ENCODE peak calls at places on chromosome 19, in four cellular contexts. J is amniotic epithelial cell; P is body of pancreas; D is stimulated activated CD4-positive, alpha-beta T cell treated with anti-CD3 and anti-CD28 coated beads, Interleukin-12 subunit alpha, Interleukin-12 subunit beta, amount 100 ng/mL, for 24 hours. H is an unnamed sample.

GRCh38 chr19:30898353-30899103 is 450.7 kb downstream of the TSHZ3 start:
- DNase-seq in D (no peak), J (no peak), P (no peak), H (no peak)

GRCh38 chr19:23799321-23799720 is 40.6 kb upstream of the ZNF681 start:
- DNase-seq in P (peak), D (no peak), J (no peak), H (no peak)

GRCh38 chr19:52007436-52007804 is 591 bp downstream of the ZNF615 start:
- DNase-seq in P (peak), J (no peak), D (no peak), H (no peak)

GRCh38 chr19:20279516-20279915 is 112.5 kb downstream of the ZNF486 start:
- DNase-seq in P (no peak), D (no peak), J (no peak), H (no peak)

GRCh38 chr19:55696301-55697068 is 21.5 kb downstream of the EPN1 start:
- DNase-seq in D (no peak), P (no peak), J (no peak), H (no peak)

GRCh38 chr19:1468274-1469199 is 10.5 kb downstream of the C19orf25 start:
- DNase-seq in P (no peak), D (no peak), J (no peak), H (no peak)

GRCh38 chr19:55406869-55407624 is 541 bp downstream of the UBE2S start:
- DNase-seq in J (peak), D (no peak), P (peak), H (peak)

GRCh38 chr19:5961969-5962945 is 15.7 kb downstream of the RANBP3 start:
- DNase-seq in D (no peak), J (peak), P (peak), H (peak)

GRCh38 chr19:48501446-48501960 is 10.1 kb downstream of the LMTK3 start:
- DNase-seq in P (peak), D (no peak), J (no peak), H (peak)

GRCh38 chr19:48308695-48309586 is 16.4 kb upstream of the EMP3 start:
- DNase-seq in D (no peak), J (peak), P (no peak), H (no peak)

GRCh38 chr19:12052571-12053169 is at the start of gene ZNF878:
- DNase-seq in J (peak), D (peak), P (peak), H (peak)

GRCh38 chr19:55319786-55320185 is 5.4 kb downstream of the TMEM150B start:
- DNase-seq in P (peak), J (peak), D (no peak), H (no peak)

GRCh38 chr19:35755550-35756371 is 1.1 kb downstream of the HSPB6 start:
- DNase-seq in J (peak), P (peak), D (no peak), H (peak)

GRCh38 chr19:44111910-44112463 is 1.2 kb upstream of the ZNF225 start:
- DNase-seq in D (no peak), J (peak), P (peak), H (no peak)

GRCh38 chr19:3479177-3479818 is 1.0 kb downstream of the SMIM24 start:
- DNase-seq in D (no peak), P (no peak), J (no peak), H (peak)

GRCh38 chr19:30425885-30426838 is 54.0 kb downstream of the ZNF536 start:
- DNase-seq in P (no peak), J (no peak), D (no peak), H (no peak)

GRCh38 chr19:13153627-13154240 is 3.5 kb downstream of the IER2 start:
- DNase-seq in P (peak), D (no peak), J (peak), H (peak)

GRCh38 chr19:16889429-16889882 is 657 bp downstream of the F2RL3 start:
- DNase-seq in P (no peak), J (no peak), D (no peak), H (no peak)

GRCh38 chr19:6015841-6016545 is 38.1 kb upstream of the RANBP3 start:
- DNase-seq in P (no peak), J (peak), D (no peak), H (no peak)

GRCh38 chr19:18284710-18285430 is 3.4 kb upstream of the JUND start:
- DNase-seq in P (no peak), J (no peak), D (no peak), H (no peak)

GRCh38 chr19:11887618-11888531 is at the start of gene ZNF69:
- DNase-seq in D (peak), P (peak), J (peak), H (peak)

GRCh38 chr19:21850636-21851255 is 14.8 kb upstream of the ZNF43 start:
- DNase-seq in P (no peak), J (no peak), D (no peak), H (no peak)

GRCh38 chr19:30060872-30061556 is 119.0 kb downstream of the URI1 start:
- DNase-seq in P (no peak), J (no peak), D (no peak), H (no peak)

GRCh38 chr19:46371371-46371901 is 24.5 kb downstream of the PPP5C start:
- DNase-seq in P (no peak), J (no peak), D (no peak), H (no peak)

GRCh38 chr19:4582980-4583842 is 23.7 kb upstream of the SEMA6B start:
- DNase-seq in P (no peak), D (no peak), J (no peak), H (no peak)

GRCh38 chr19:46841458-46842083 is 9.1 kb downstream of the AP2S1 start:
- DNase-seq in D (no peak), P (no peak), J (peak), H (peak)

GRCh38 chr19:51637362-51637978 is 7.3 kb upstream of the SIGLEC5 start:
- DNase-seq in J (peak), D (no peak), P (no peak), H (no peak)

GRCh38 chr19:39200066-39200817 is 3.5 kb downstream of the NCCRP1 start:
- DNase-seq in D (no peak), P (peak), J (no peak), H (no peak)

GRCh38 chr19:33628921-33629825 is 7.4 kb downstream of the CHST8 start:
- DNase-seq in D (no peak), P (no peak), J (no peak), H (no peak)

GRCh38 chr19:7907544-7907943 is 3.9 kb downstream of the MAP2K7 start:
- DNase-seq in D (no peak), P (no peak), J (no peak), H (peak)

GRCh38 chr19:41434450-41434849 is 5.3 kb downstream of the DMAC2 start:
- DNase-seq in P (no peak), J (no peak), D (no peak), H (no peak)

GRCh38 chr19:50331187-50332013 is 2.2 kb upstream of the KCNC3 start:
- DNase-seq in J (no peak), D (no peak), P (no peak), H (no peak)

GRCh38 chr19:2446390-2446789 is 10.4 kb downstream of the LMNB2 start:
- DNase-seq in P (no peak), J (peak), D (no peak), H (no peak)

GRCh38 chr19:17479325-17479791 is 9.0 kb downstream of the SLC27A1 start:
- DNase-seq in J (peak), P (no peak), D (no peak), H (no peak)

GRCh38 chr19:42185281-42185680 is 32.2 kb downstream of the DEDD2 start:
- DNase-seq in J (no peak), P (peak), D (no peak), H (no peak)

GRCh38 chr19:15138427-15138826 is 31.2 kb downstream of the SYDE1 start:
- DNase-seq in J (no peak), D (no peak), P (no peak), H (no peak)

GRCh38 chr19:55336101-55336500 is 3.6 kb upstream of the KMT5C start:
- DNase-seq in J (no peak), P (no peak), D (no peak), H (no peak)

GRCh38 chr19:47351545-47351944 is 2.4 kb downstream of the DHX34 start:
- DNase-seq in P (no peak), J (peak), D (no peak), H (no peak)

H was measured in transverse colon.